ENCODE peak calls at places on chromosomes 13 and 19, in nine cellular contexts. One of them, this sample, is unnamed.
A peak's percentile ranks its signal among the peaks of the same experiment; 100 is the strongest.

GRCh38 chr13:113861433-113862030 is 2.3 kb downstream of the GAS6 start:
- DNase-seq in T-helper 17 cell: no peak
- DNase-seq in activated naive CD8-positive, alpha-beta T cell treated with anti-CD3 and anti-CD28 coated beads, Interleukin-2, amount 50 U/mL, for 24 hours: no peak
- DNase-seq in heart right ventricle: no peak
- DNase-seq in DMS153: no peak
- DNase-seq in activated naive CD4-positive, alpha-beta T cell treated with anti-CD3 and anti-CD28 coated beads for 36 hours: no peak
- DNase-seq in hepatic stellate cell: peak; percentile 47
- DNase-seq in T-helper 9 cell: no peak
- DNase-seq in HT-29: no peak
- DNase-seq in this sample: no peak

GRCh38 chr19:30336290-30336689 is 35.9 kb upstream of the ZNF536 start:
- DNase-seq in T-helper 17 cell: no peak
- DNase-seq in activated naive CD8-positive, alpha-beta T cell treated with anti-CD3 and anti-CD28 coated beads, Interleukin-2, amount 50 U/mL, for 24 hours: no peak
- DNase-seq in heart right ventricle: no peak
- DNase-seq in DMS153: no peak
- DNase-seq in activated naive CD4-positive, alpha-beta T cell treated with anti-CD3 and anti-CD28 coated beads for 36 hours: no peak
- DNase-seq in hepatic stellate cell: no peak
- DNase-seq in T-helper 9 cell: no peak
- DNase-seq in HT-29: no peak
- DNase-seq in this sample: no peak

GRCh38 chr19:39582891-39583625 is 19.3 kb upstream of the LGALS13 start:
- DNase-seq in T-helper 17 cell: no peak
- DNase-seq in activated naive CD8-positive, alpha-beta T cell treated with anti-CD3 and anti-CD28 coated beads, Interleukin-2, amount 50 U/mL, for 24 hours: no peak
- DNase-seq in heart right ventricle: no peak
- DNase-seq in DMS153: no peak
- DNase-seq in activated naive CD4-positive, alpha-beta T cell treated with anti-CD3 and anti-CD28 coated beads for 36 hours: peak; percentile 40
- DNase-seq in hepatic stellate cell: no peak
- DNase-seq in T-helper 9 cell: no peak
- DNase-seq in HT-29: no peak
- DNase-seq in this sample: no peak

GRCh38 chr19:11130824-11131455 is 24.6 kb downstream of the SPC24 start:
- DNase-seq in T-helper 17 cell: peak; percentile 48
- DNase-seq in activated naive CD8-positive, alpha-beta T cell treated with anti-CD3 and anti-CD28 coated beads, Interleukin-2, amount 50 U/mL, for 24 hours: peak; percentile 77
- DNase-seq in heart right ventricle: peak; percentile 83
- DNase-seq in DMS153: peak; percentile 2
- DNase-seq in activated naive CD4-positive, alpha-beta T cell treated with anti-CD3 and anti-CD28 coated beads for 36 hours: peak; percentile 84
- DNase-seq in hepatic stellate cell: peak; percentile 87
- DNase-seq in T-helper 9 cell: peak; percentile 67
- DNase-seq in HT-29: peak; percentile 82
- DNase-seq in this sample: peak; percentile 89

GRCh38 chr19:45607071-45608029 is 5.3 kb upstream of the GPR4 start:
- DNase-seq in T-helper 17 cell: peak; percentile 17
- DNase-seq in activated naive CD8-positive, alpha-beta T cell treated with anti-CD3 and anti-CD28 coated beads, Interleukin-2, amount 50 U/mL, for 24 hours: peak; percentile 62
- DNase-seq in heart right ventricle: peak; percentile 81
- DNase-seq in DMS153: peak; percentile 19
- DNase-seq in activated naive CD4-positive, alpha-beta T cell treated with anti-CD3 and anti-CD28 coated beads for 36 hours: peak; percentile 65
- DNase-seq in hepatic stellate cell: peak; percentile 76
- DNase-seq in T-helper 9 cell: peak; percentile 33
- DNase-seq in HT-29: peak; percentile 94
- DNase-seq in this sample: peak; percentile 86

GRCh38 chr19:42175952-42176648 is 41.4 kb downstream of the DEDD2 start:
- DNase-seq in T-helper 17 cell: no peak
- DNase-seq in activated naive CD8-positive, alpha-beta T cell treated with anti-CD3 and anti-CD28 coated beads, Interleukin-2, amount 50 U/mL, for 24 hours: no peak
- DNase-seq in heart right ventricle: no peak
- DNase-seq in DMS153: no peak
- DNase-seq in activated naive CD4-positive, alpha-beta T cell treated with anti-CD3 and anti-CD28 coated beads for 36 hours: peak; percentile 10
- DNase-seq in hepatic stellate cell: peak; percentile 48
- DNase-seq in T-helper 9 cell: no peak
- DNase-seq in HT-29: no peak
- DNase-seq in this sample: no peak

GRCh38 chr13:50353651-50354415 is 338.6 kb downstream of the KCNRG start:
- DNase-seq in T-helper 17 cell: no peak
- DNase-seq in activated naive CD8-positive, alpha-beta T cell treated with anti-CD3 and anti-CD28 coated beads, Interleukin-2, amount 50 U/mL, for 24 hours: no peak
- DNase-seq in heart right ventricle: no peak
- DNase-seq in DMS153: no peak
- DNase-seq in activated naive CD4-positive, alpha-beta T cell treated with anti-CD3 and anti-CD28 coated beads for 36 hours: no peak
- DNase-seq in hepatic stellate cell: no peak
- DNase-seq in T-helper 9 cell: no peak
- DNase-seq in HT-29: no peak
- DNase-seq in this sample: no peak

GRCh38 chr13:31887311-31887710 is 144.3 kb upstream of the FRY start:
- DNase-seq in T-helper 17 cell: no peak
- DNase-seq in activated naive CD8-positive, alpha-beta T cell treated with anti-CD3 and anti-CD28 coated beads, Interleukin-2, amount 50 U/mL, for 24 hours: no peak
- DNase-seq in heart right ventricle: no peak
- DNase-seq in DMS153: no peak
- DNase-seq in activated naive CD4-positive, alpha-beta T cell treated with anti-CD3 and anti-CD28 coated beads for 36 hours: no peak
- DNase-seq in hepatic stellate cell: peak; percentile 35
- DNase-seq in T-helper 9 cell: no peak
- DNase-seq in HT-29: no peak
- DNase-seq in this sample: no peak

GRCh38 chr19:15249912-15250634 is 17.8 kb upstream of the EPHX3 start:
- DNase-seq in T-helper 17 cell: no peak
- DNase-seq in activated naive CD8-positive, alpha-beta T cell treated with anti-CD3 and anti-CD28 coated beads, Interleukin-2, amount 50 U/mL, for 24 hours: no peak
- DNase-seq in heart right ventricle: peak; percentile 75
- DNase-seq in DMS153: no peak
- DNase-seq in activated naive CD4-positive, alpha-beta T cell treated with anti-CD3 and anti-CD28 coated beads for 36 hours: no peak
- DNase-seq in hepatic stellate cell: peak; percentile 96
- DNase-seq in T-helper 9 cell: no peak
- DNase-seq in HT-29: peak; percentile 35
- DNase-seq in this sample: peak; percentile 75

GRCh38 chr13:87147076-87147475 is 524.1 kb upstream of the SLITRK5 start:
- DNase-seq in T-helper 17 cell: no peak
- DNase-seq in activated naive CD8-positive, alpha-beta T cell treated with anti-CD3 and anti-CD28 coated beads, Interleukin-2, amount 50 U/mL, for 24 hours: no peak
- DNase-seq in heart right ventricle: no peak
- DNase-seq in DMS153: no peak
- DNase-seq in activated naive CD4-positive, alpha-beta T cell treated with anti-CD3 and anti-CD28 coated beads for 36 hours: no peak
- DNase-seq in hepatic stellate cell: no peak
- DNase-seq in T-helper 9 cell: no peak
- DNase-seq in HT-29: no peak
- DNase-seq in this sample: no peak

GRCh38 chr13:23384111-23384510 is 49.4 kb downstream of the SACS start:
- DNase-seq in T-helper 17 cell: no peak
- DNase-seq in activated naive CD8-positive, alpha-beta T cell treated with anti-CD3 and anti-CD28 coated beads, Interleukin-2, amount 50 U/mL, for 24 hours: peak; percentile 20
- DNase-seq in heart right ventricle: no peak
- DNase-seq in DMS153: no peak
- DNase-seq in activated naive CD4-positive, alpha-beta T cell treated with anti-CD3 and anti-CD28 coated beads for 36 hours: peak; percentile 54
- DNase-seq in hepatic stellate cell: no peak
- DNase-seq in T-helper 9 cell: no peak
- DNase-seq in HT-29: no peak
- DNase-seq in this sample: no peak

GRCh38 chr13:31797154-31797775 is 57.9 kb downstream of the RXFP2 start:
- DNase-seq in T-helper 17 cell: no peak
- DNase-seq in activated naive CD8-positive, alpha-beta T cell treated with anti-CD3 and anti-CD28 coated beads, Interleukin-2, amount 50 U/mL, for 24 hours: no peak
- DNase-seq in heart right ventricle: no peak
- DNase-seq in DMS153: no peak
- DNase-seq in activated naive CD4-positive, alpha-beta T cell treated with anti-CD3 and anti-CD28 coated beads for 36 hours: no peak
- DNase-seq in hepatic stellate cell: peak; percentile 37
- DNase-seq in T-helper 9 cell: no peak
- DNase-seq in HT-29: peak; percentile 85
- DNase-seq in this sample: no peak

GRCh38 chr13:50229935-50230334 is 214.7 kb downstream of the KCNRG start:
- DNase-seq in T-helper 17 cell: no peak
- DNase-seq in activated naive CD8-positive, alpha-beta T cell treated with anti-CD3 and anti-CD28 coated beads, Interleukin-2, amount 50 U/mL, for 24 hours: no peak
- DNase-seq in heart right ventricle: no peak
- DNase-seq in DMS153: no peak
- DNase-seq in activated naive CD4-positive, alpha-beta T cell treated with anti-CD3 and anti-CD28 coated beads for 36 hours: no peak
- DNase-seq in hepatic stellate cell: no peak
- DNase-seq in T-helper 9 cell: no peak
- DNase-seq in HT-29: no peak
- DNase-seq in this sample: no peak

GRCh38 chr13:108877300-108877699 is 247.9 kb downstream of the MYO16 start:
- DNase-seq in T-helper 17 cell: no peak
- DNase-seq in activated naive CD8-positive, alpha-beta T cell treated with anti-CD3 and anti-CD28 coated beads, Interleukin-2, amount 50 U/mL, for 24 hours: no peak
- DNase-seq in heart right ventricle: no peak
- DNase-seq in DMS153: no peak
- DNase-seq in activated naive CD4-positive, alpha-beta T cell treated with anti-CD3 and anti-CD28 coated beads for 36 hours: no peak
- DNase-seq in hepatic stellate cell: peak; percentile 55
- DNase-seq in T-helper 9 cell: no peak
- DNase-seq in HT-29: no peak
- DNase-seq in this sample: no peak

GRCh38 chr19:28932446-28932845 is 280.5 kb downstream of the UQCRFS1 start:
- DNase-seq in T-helper 17 cell: no peak
- DNase-seq in activated naive CD8-positive, alpha-beta T cell treated with anti-CD3 and anti-CD28 coated beads, Interleukin-2, amount 50 U/mL, for 24 hours: no peak
- DNase-seq in heart right ventricle: no peak
- DNase-seq in DMS153: no peak
- DNase-seq in activated naive CD4-positive, alpha-beta T cell treated with anti-CD3 and anti-CD28 coated beads for 36 hours: no peak
- DNase-seq in hepatic stellate cell: no peak
- DNase-seq in T-helper 9 cell: no peak
- DNase-seq in HT-29: no peak
- DNase-seq in this sample: no peak

GRCh38 chr13:27979765-27980279 is 8.7 kb downstream of the URAD start:
- DNase-seq in T-helper 17 cell: no peak
- DNase-seq in activated naive CD8-positive, alpha-beta T cell treated with anti-CD3 and anti-CD28 coated beads, Interleukin-2, amount 50 U/mL, for 24 hours: no peak
- DNase-seq in heart right ventricle: no peak
- DNase-seq in DMS153: no peak
- DNase-seq in activated naive CD4-positive, alpha-beta T cell treated with anti-CD3 and anti-CD28 coated beads for 36 hours: no peak
- DNase-seq in hepatic stellate cell: no peak
- DNase-seq in T-helper 9 cell: no peak
- DNase-seq in HT-29: no peak
- DNase-seq in this sample: no peak

GRCh38 chr13:48977973-48978372 is 2.3 kb downstream of the FNDC3A start:
- DNase-seq in T-helper 17 cell: no peak
- DNase-seq in activated naive CD8-positive, alpha-beta T cell treated with anti-CD3 and anti-CD28 coated beads, Interleukin-2, amount 50 U/mL, for 24 hours: no peak
- DNase-seq in heart right ventricle: no peak
- DNase-seq in DMS153: no peak
- DNase-seq in activated naive CD4-positive, alpha-beta T cell treated with anti-CD3 and anti-CD28 coated beads for 36 hours: no peak
- DNase-seq in hepatic stellate cell: peak; percentile 19
- DNase-seq in T-helper 9 cell: no peak
- DNase-seq in HT-29: no peak
- DNase-seq in this sample: no peak

GRCh38 chr19:19460258-19460731 is 54.8 kb downstream of the GATAD2A start:
- DNase-seq in T-helper 17 cell: no peak
- DNase-seq in activated naive CD8-positive, alpha-beta T cell treated with anti-CD3 and anti-CD28 coated beads, Interleukin-2, amount 50 U/mL, for 24 hours: peak; percentile 49
- DNase-seq in heart right ventricle: no peak
- DNase-seq in DMS153: no peak
- DNase-seq in activated naive CD4-positive, alpha-beta T cell treated with anti-CD3 and anti-CD28 coated beads for 36 hours: peak; percentile 72
- DNase-seq in hepatic stellate cell: no peak
- DNase-seq in T-helper 9 cell: peak; percentile 20
- DNase-seq in HT-29: no peak
- DNase-seq in this sample: no peak

GRCh38 chr19:30227661-30228112 is 144.5 kb upstream of the ZNF536 start:
- DNase-seq in T-helper 17 cell: no peak
- DNase-seq in activated naive CD8-positive, alpha-beta T cell treated with anti-CD3 and anti-CD28 coated beads, Interleukin-2, amount 50 U/mL, for 24 hours: peak; percentile 69
- DNase-seq in heart right ventricle: peak; percentile 67
- DNase-seq in DMS153: peak; percentile 2
- DNase-seq in activated naive CD4-positive, alpha-beta T cell treated with anti-CD3 and anti-CD28 coated beads for 36 hours: peak; percentile 70
- DNase-seq in hepatic stellate cell: peak; percentile 75
- DNase-seq in T-helper 9 cell: no peak
- DNase-seq in HT-29: no peak
- DNase-seq in this sample: peak; percentile 75

GRCh38 chr19:4077800-4078683 is 11.3 kb upstream of the ZBTB7A start:
- DNase-seq in T-helper 17 cell: no peak
- DNase-seq in activated naive CD8-positive, alpha-beta T cell treated with anti-CD3 and anti-CD28 coated beads, Interleukin-2, amount 50 U/mL, for 24 hours: peak; percentile 75
- DNase-seq in heart right ventricle: peak; percentile 84
- DNase-seq in DMS153: no peak
- DNase-seq in activated naive CD4-positive, alpha-beta T cell treated with anti-CD3 and anti-CD28 coated beads for 36 hours: peak; percentile 59
- DNase-seq in hepatic stellate cell: peak; percentile 58
- DNase-seq in T-helper 9 cell: no peak
- DNase-seq in HT-29: peak; percentile 38
- DNase-seq in this sample: peak; percentile 89

GRCh38 chr13:101417043-101417406 is 717 bp upstream of the NALCN start:
- DNase-seq in T-helper 17 cell: no peak
- DNase-seq in activated naive CD8-positive, alpha-beta T cell treated with anti-CD3 and anti-CD28 coated beads, Interleukin-2, amount 50 U/mL, for 24 hours: no peak
- DNase-seq in heart right ventricle: no peak
- DNase-seq in DMS153: peak; percentile 80
- DNase-seq in activated naive CD4-positive, alpha-beta T cell treated with anti-CD3 and anti-CD28 coated beads for 36 hours: no peak
- DNase-seq in hepatic stellate cell: peak; percentile 47
- DNase-seq in T-helper 9 cell: no peak
- DNase-seq in HT-29: no peak
- DNase-seq in this sample: no peak

GRCh38 chr13:88908896-88909535 is 1237.8 kb downstream of the SLITRK5 start:
- DNase-seq in T-helper 17 cell: no peak
- DNase-seq in activated naive CD8-positive, alpha-beta T cell treated with anti-CD3 and anti-CD28 coated beads, Interleukin-2, amount 50 U/mL, for 24 hours: no peak
- DNase-seq in heart right ventricle: no peak
- DNase-seq in DMS153: peak; percentile 72
- DNase-seq in activated naive CD4-positive, alpha-beta T cell treated with anti-CD3 and anti-CD28 coated beads for 36 hours: no peak
- DNase-seq in hepatic stellate cell: no peak
- DNase-seq in T-helper 9 cell: no peak
- DNase-seq in HT-29: no peak
- DNase-seq in this sample: no peak

GRCh38 chr13:42807866-42808265 is 26.5 kb downstream of the FAM216B start:
- DNase-seq in T-helper 17 cell: no peak
- DNase-seq in activated naive CD8-positive, alpha-beta T cell treated with anti-CD3 and anti-CD28 coated beads, Interleukin-2, amount 50 U/mL, for 24 hours: no peak
- DNase-seq in heart right ventricle: no peak
- DNase-seq in DMS153: no peak
- DNase-seq in activated naive CD4-positive, alpha-beta T cell treated with anti-CD3 and anti-CD28 coated beads for 36 hours: no peak
- DNase-seq in hepatic stellate cell: no peak
- DNase-seq in T-helper 9 cell: no peak
- DNase-seq in HT-29: no peak
- DNase-seq in this sample: no peak

GRCh38 chr19:8489591-8490394 is 12.6 kb downstream of the PRAM1 start:
- DNase-seq in T-helper 17 cell: no peak
- DNase-seq in activated naive CD8-positive, alpha-beta T cell treated with anti-CD3 and anti-CD28 coated beads, Interleukin-2, amount 50 U/mL, for 24 hours: no peak
- DNase-seq in heart right ventricle: no peak
- DNase-seq in DMS153: no peak
- DNase-seq in activated naive CD4-positive, alpha-beta T cell treated with anti-CD3 and anti-CD28 coated beads for 36 hours: no peak
- DNase-seq in hepatic stellate cell: no peak
- DNase-seq in T-helper 9 cell: no peak
- DNase-seq in HT-29: no peak
- DNase-seq in this sample: peak; percentile 37

GRCh38 chr19:15323496-15324235 is 8.7 kb downstream of the BRD4 start:
- DNase-seq in T-helper 17 cell: no peak
- DNase-seq in activated naive CD8-positive, alpha-beta T cell treated with anti-CD3 and anti-CD28 coated beads, Interleukin-2, amount 50 U/mL, for 24 hours: no peak
- DNase-seq in heart right ventricle: peak; percentile 45
- DNase-seq in DMS153: no peak
- DNase-seq in activated naive CD4-positive, alpha-beta T cell treated with anti-CD3 and anti-CD28 coated beads for 36 hours: peak; percentile 41
- DNase-seq in hepatic stellate cell: no peak
- DNase-seq in T-helper 9 cell: no peak
- DNase-seq in HT-29: no peak
- DNase-seq in this sample: peak; percentile 74

GRCh38 chr13:50691682-50692263 is 151.7 kb downstream of the DLEU7 start:
- DNase-seq in T-helper 17 cell: no peak
- DNase-seq in activated naive CD8-positive, alpha-beta T cell treated with anti-CD3 and anti-CD28 coated beads, Interleukin-2, amount 50 U/mL, for 24 hours: no peak
- DNase-seq in heart right ventricle: no peak
- DNase-seq in DMS153: no peak
- DNase-seq in activated naive CD4-positive, alpha-beta T cell treated with anti-CD3 and anti-CD28 coated beads for 36 hours: no peak
- DNase-seq in hepatic stellate cell: no peak
- DNase-seq in T-helper 9 cell: no peak
- DNase-seq in HT-29: no peak
- DNase-seq in this sample: no peak

GRCh38 chr19:18660051-18660910 is 23.2 kb upstream of the CRTC1 start:
- DNase-seq in T-helper 17 cell: no peak
- DNase-seq in activated naive CD8-positive, alpha-beta T cell treated with anti-CD3 and anti-CD28 coated beads, Interleukin-2, amount 50 U/mL, for 24 hours: no peak
- DNase-seq in heart right ventricle: peak; percentile 80
- DNase-seq in DMS153: no peak
- DNase-seq in activated naive CD4-positive, alpha-beta T cell treated with anti-CD3 and anti-CD28 coated beads for 36 hours: no peak
- DNase-seq in hepatic stellate cell: peak; percentile 94
- DNase-seq in T-helper 9 cell: no peak
- DNase-seq in HT-29: no peak
- DNase-seq in this sample: peak; percentile 83

This sample was measured in Right ventricle myocardium superior.